ENCODE peak calls at places on chromosome X, in four cellular contexts. D is type B pancreatic cell, J is RPMI8226, F is HEK293T. V is an unnamed sample.

GRCh38 chrX:15376956-15377355 is 7.3 kb downstream of the VEGFD start:
- DNase-seq in D (no peak), F (no peak), J (no peak), V (no peak)

GRCh38 chrX:14926471-14926870 is 53.2 kb downstream of the MOSPD2 start:
- DNase-seq in J (no peak), D (no peak), F (no peak), V (no peak)

GRCh38 chrX:23888887-23889501 is 18.7 kb downstream of the APOO start:
- DNase-seq in D (no peak), F (no peak), J (no peak), V (no peak)

GRCh38 chrX:154021131-154021611 is 1.5 kb upstream of the IRAK1 start:
- DNase-seq in F (no peak), J (no peak), D (no peak), V (no peak)

GRCh38 chrX:133215747-133216146 is 2.4 kb downstream of the TFDP3 start:
- DNase-seq in F (peak), D (no peak), J (peak), V (peak)

GRCh38 chrX:134803551-134804183 is 145.4 kb upstream of the PLAC1 start:
- DNase-seq in J (peak), D (no peak), F (no peak), V (peak)

GRCh38 chrX:21940356-21940829 is at the start of gene SMS:
- DNase-seq in J (peak), F (peak), D (peak), V (peak)

GRCh38 chrX:134026732-134027311 is 41.4 kb upstream of the GPC3 start:
- DNase-seq in J (peak), D (no peak), F (peak), V (peak)

GRCh38 chrX:1597345-1598020 is 6.1 kb downstream of the AKAP17A start:
- DNase-seq in D (peak), F (no peak), J (no peak), V (no peak)

GRCh38 chrX:13506574-13506973 is 62.8 kb upstream of the EGFL6 start:
- DNase-seq in D (no peak), F (peak), J (peak), V (peak)

GRCh38 chrX:103831342-103831802 is 685 bp downstream of the RAB9B start:
- DNase-seq in D (no peak), J (peak), F (peak), V (peak)

GRCh38 chrX:78979789-78980464 is 34.7 kb downstream of the P2RY10 start:
- DNase-seq in J (peak), F (no peak), D (no peak), V (peak)

GRCh38 chrX:10415704-10416001 is 204.7 kb downstream of the MID1 start:
- DNase-seq in D (no peak), J (no peak), F (no peak), V (no peak)

GRCh38 chrX:82141942-82142341 is 940.0 kb downstream of the SH3BGRL start:
- DNase-seq in D (no peak), J (no peak), F (no peak), V (peak)

GRCh38 chrX:9153299-9153698 is 119.4 kb upstream of the FAM9B start:
- DNase-seq in J (no peak), F (no peak), D (no peak), V (no peak)

GRCh38 chrX:136138939-136139338 is 8.4 kb upstream of the FHL1 start:
- DNase-seq in J (no peak), F (no peak), D (no peak), V (no peak)

GRCh38 chrX:22952011-22952410 is 47.7 kb upstream of the DDX53 start:
- DNase-seq in J (peak), F (no peak), D (no peak), V (no peak)

V was measured in KBM-7.